ENCODE peak calls at places on chromosomes 7 and 10, in eight cellular contexts. One of them, this sample, is unnamed.

GRCh38 chr10:23702977-23703414 is 264.1 kb downstream of the OTUD1 start:
- DNase-seq in myocyte: peak; percentile 41
- DNase-seq in dorsolateral prefrontal cortex: no peak
- DNase-seq in Daoy: peak; percentile 73
- DNase-seq in caudate nucleus: peak; percentile 39
- DNase-seq in stimulated activated CD4-positive, alpha-beta T cell treated with anti-CD3 and anti-CD28 coated beads, Interleukin-4, amount 100 ng/mL, for 48 hours: peak; percentile 35
- DNase-seq in NCI-H1694 treated with DMSO at 0.1 percent for 48 hours: peak; percentile 32
- DNase-seq in C1 segment of cervical spinal cord: no peak
- DNase-seq in this sample: peak; percentile 15

GRCh38 chr10:99234739-99235468 is 748 bp downstream of the HPSE2 start:
- DNase-seq in stimulated activated CD4-positive, alpha-beta T cell treated with anti-CD3 and anti-CD28 coated beads, Interleukin-4, amount 100 ng/mL, for 48 hours: no peak
- DNase-seq in myocyte: peak; percentile 10
- DNase-seq in C1 segment of cervical spinal cord: no peak
- DNase-seq in caudate nucleus: no peak
- DNase-seq in Daoy: peak; percentile 3
- DNase-seq in NCI-H1694 treated with DMSO at 0.1 percent for 48 hours: no peak
- DNase-seq in dorsolateral prefrontal cortex: no peak
- DNase-seq in this sample: peak; percentile 7

GRCh38 chr7:5523052-5523711 is 99.5 kb upstream of the TNRC18 start:
- DNase-seq in myocyte: peak; percentile 54
- DNase-seq in stimulated activated CD4-positive, alpha-beta T cell treated with anti-CD3 and anti-CD28 coated beads, Interleukin-4, amount 100 ng/mL, for 48 hours: peak; percentile 20
- DNase-seq in Daoy: peak; percentile 86
- DNase-seq in NCI-H1694 treated with DMSO at 0.1 percent for 48 hours: no peak
- DNase-seq in C1 segment of cervical spinal cord: no peak
- DNase-seq in dorsolateral prefrontal cortex: no peak
- DNase-seq in caudate nucleus: no peak
- DNase-seq in this sample: peak; percentile 63

GRCh38 chr10:43212043-43212721 is 54.7 kb downstream of the RASGEF1A start:
- DNase-seq in caudate nucleus: no peak
- DNase-seq in stimulated activated CD4-positive, alpha-beta T cell treated with anti-CD3 and anti-CD28 coated beads, Interleukin-4, amount 100 ng/mL, for 48 hours: no peak
- DNase-seq in Daoy: no peak
- DNase-seq in C1 segment of cervical spinal cord: no peak
- DNase-seq in dorsolateral prefrontal cortex: no peak
- DNase-seq in myocyte: peak; percentile 62
- DNase-seq in NCI-H1694 treated with DMSO at 0.1 percent for 48 hours: peak; percentile 67
- DNase-seq in this sample: peak; percentile 23

GRCh38 chr10:100022403-100022802 is 12.7 kb upstream of the DNMBP start:
- DNase-seq in stimulated activated CD4-positive, alpha-beta T cell treated with anti-CD3 and anti-CD28 coated beads, Interleukin-4, amount 100 ng/mL, for 48 hours: no peak
- DNase-seq in Daoy: no peak
- DNase-seq in dorsolateral prefrontal cortex: no peak
- DNase-seq in caudate nucleus: no peak
- DNase-seq in NCI-H1694 treated with DMSO at 0.1 percent for 48 hours: no peak
- DNase-seq in myocyte: peak; percentile 53
- DNase-seq in C1 segment of cervical spinal cord: no peak
- DNase-seq in this sample: peak; percentile 48

GRCh38 chr10:99730026-99730425 is 1.9 kb downstream of the COX15 start:
- DNase-seq in dorsolateral prefrontal cortex: no peak
- DNase-seq in C1 segment of cervical spinal cord: no peak
- DNase-seq in Daoy: no peak
- DNase-seq in NCI-H1694 treated with DMSO at 0.1 percent for 48 hours: no peak
- DNase-seq in caudate nucleus: no peak
- DNase-seq in myocyte: no peak
- DNase-seq in stimulated activated CD4-positive, alpha-beta T cell treated with anti-CD3 and anti-CD28 coated beads, Interleukin-4, amount 100 ng/mL, for 48 hours: no peak
- DNase-seq in this sample: no peak

GRCh38 chr10:60170250-60170649 is 219.4 kb downstream of the ANK3 start:
- DNase-seq in C1 segment of cervical spinal cord: no peak
- DNase-seq in Daoy: no peak
- DNase-seq in NCI-H1694 treated with DMSO at 0.1 percent for 48 hours: no peak
- DNase-seq in dorsolateral prefrontal cortex: no peak
- DNase-seq in myocyte: no peak
- DNase-seq in caudate nucleus: no peak
- DNase-seq in stimulated activated CD4-positive, alpha-beta T cell treated with anti-CD3 and anti-CD28 coated beads, Interleukin-4, amount 100 ng/mL, for 48 hours: no peak
- DNase-seq in this sample: no peak

GRCh38 chr7:28748346-28748745 is 209.8 kb downstream of the TRIL start:
- DNase-seq in stimulated activated CD4-positive, alpha-beta T cell treated with anti-CD3 and anti-CD28 coated beads, Interleukin-4, amount 100 ng/mL, for 48 hours: no peak
- DNase-seq in myocyte: no peak
- DNase-seq in dorsolateral prefrontal cortex: no peak
- DNase-seq in NCI-H1694 treated with DMSO at 0.1 percent for 48 hours: no peak
- DNase-seq in caudate nucleus: no peak
- DNase-seq in Daoy: no peak
- DNase-seq in C1 segment of cervical spinal cord: no peak
- DNase-seq in this sample: no peak

GRCh38 chr10:114504769-114505579 is 100.7 kb upstream of the AFAP1L2 start:
- DNase-seq in dorsolateral prefrontal cortex: no peak
- DNase-seq in C1 segment of cervical spinal cord: no peak
- DNase-seq in caudate nucleus: no peak
- DNase-seq in stimulated activated CD4-positive, alpha-beta T cell treated with anti-CD3 and anti-CD28 coated beads, Interleukin-4, amount 100 ng/mL, for 48 hours: no peak
- DNase-seq in Daoy: no peak
- DNase-seq in NCI-H1694 treated with DMSO at 0.1 percent for 48 hours: no peak
- DNase-seq in myocyte: peak; percentile 84
- DNase-seq in this sample: peak; percentile 81

GRCh38 chr10:94307046-94307615 is 55.6 kb downstream of the NOC3L start:
- DNase-seq in dorsolateral prefrontal cortex: no peak
- DNase-seq in myocyte: no peak
- DNase-seq in Daoy: no peak
- DNase-seq in stimulated activated CD4-positive, alpha-beta T cell treated with anti-CD3 and anti-CD28 coated beads, Interleukin-4, amount 100 ng/mL, for 48 hours: no peak
- DNase-seq in NCI-H1694 treated with DMSO at 0.1 percent for 48 hours: no peak
- DNase-seq in C1 segment of cervical spinal cord: no peak
- DNase-seq in caudate nucleus: no peak
- DNase-seq in this sample: no peak

GRCh38 chr7:131745645-131746248 is 189.3 kb upstream of the PODXL start:
- DNase-seq in Daoy: peak; percentile 63
- DNase-seq in myocyte: peak; percentile 69
- DNase-seq in dorsolateral prefrontal cortex: no peak
- DNase-seq in stimulated activated CD4-positive, alpha-beta T cell treated with anti-CD3 and anti-CD28 coated beads, Interleukin-4, amount 100 ng/mL, for 48 hours: peak; percentile 9
- DNase-seq in caudate nucleus: no peak
- DNase-seq in C1 segment of cervical spinal cord: no peak
- DNase-seq in NCI-H1694 treated with DMSO at 0.1 percent for 48 hours: no peak
- DNase-seq in this sample: peak; percentile 30

GRCh38 chr7:112212516-112213036 is 6.1 kb downstream of the ZNF277 start:
- DNase-seq in caudate nucleus: no peak
- DNase-seq in stimulated activated CD4-positive, alpha-beta T cell treated with anti-CD3 and anti-CD28 coated beads, Interleukin-4, amount 100 ng/mL, for 48 hours: no peak
- DNase-seq in dorsolateral prefrontal cortex: no peak
- DNase-seq in myocyte: no peak
- DNase-seq in Daoy: no peak
- DNase-seq in NCI-H1694 treated with DMSO at 0.1 percent for 48 hours: no peak
- DNase-seq in C1 segment of cervical spinal cord: no peak
- DNase-seq in this sample: no peak

GRCh38 chr10:13673165-13673564 is 86.4 kb downstream of the PRPF18 start:
- DNase-seq in stimulated activated CD4-positive, alpha-beta T cell treated with anti-CD3 and anti-CD28 coated beads, Interleukin-4, amount 100 ng/mL, for 48 hours: no peak
- DNase-seq in NCI-H1694 treated with DMSO at 0.1 percent for 48 hours: no peak
- DNase-seq in dorsolateral prefrontal cortex: no peak
- DNase-seq in myocyte: no peak
- DNase-seq in Daoy: no peak
- DNase-seq in C1 segment of cervical spinal cord: no peak
- DNase-seq in caudate nucleus: no peak
- DNase-seq in this sample: no peak

GRCh38 chr7:123054357-123055133 is 59.0 kb upstream of the TAS2R16 start:
- DNase-seq in stimulated activated CD4-positive, alpha-beta T cell treated with anti-CD3 and anti-CD28 coated beads, Interleukin-4, amount 100 ng/mL, for 48 hours: no peak
- DNase-seq in dorsolateral prefrontal cortex: no peak
- DNase-seq in NCI-H1694 treated with DMSO at 0.1 percent for 48 hours: no peak
- DNase-seq in caudate nucleus: no peak
- DNase-seq in C1 segment of cervical spinal cord: no peak
- DNase-seq in Daoy: no peak
- DNase-seq in myocyte: peak; percentile 56
- DNase-seq in this sample: no peak

GRCh38 chr10:55091691-55092328 is 290.8 kb upstream of the PCDH15 start:
- DNase-seq in Daoy: no peak
- DNase-seq in C1 segment of cervical spinal cord: no peak
- DNase-seq in stimulated activated CD4-positive, alpha-beta T cell treated with anti-CD3 and anti-CD28 coated beads, Interleukin-4, amount 100 ng/mL, for 48 hours: no peak
- DNase-seq in dorsolateral prefrontal cortex: no peak
- DNase-seq in myocyte: no peak
- DNase-seq in caudate nucleus: no peak
- DNase-seq in NCI-H1694 treated with DMSO at 0.1 percent for 48 hours: no peak
- DNase-seq in this sample: no peak

GRCh38 chr7:98420966-98421612 is 20.2 kb upstream of the BAIAP2L1 start:
- DNase-seq in dorsolateral prefrontal cortex: peak; percentile 50
- DNase-seq in C1 segment of cervical spinal cord: no peak
- DNase-seq in NCI-H1694 treated with DMSO at 0.1 percent for 48 hours: peak; percentile 36
- DNase-seq in myocyte: peak; percentile 35
- DNase-seq in Daoy: peak; percentile 77
- DNase-seq in stimulated activated CD4-positive, alpha-beta T cell treated with anti-CD3 and anti-CD28 coated beads, Interleukin-4, amount 100 ng/mL, for 48 hours: peak; percentile 62
- DNase-seq in caudate nucleus: peak; percentile 15
- DNase-seq in this sample: peak; percentile 31

GRCh38 chr7:82624337-82624736 is 180.8 kb upstream of the CACNA2D1 start:
- DNase-seq in stimulated activated CD4-positive, alpha-beta T cell treated with anti-CD3 and anti-CD28 coated beads, Interleukin-4, amount 100 ng/mL, for 48 hours: no peak
- DNase-seq in myocyte: peak; percentile 23
- DNase-seq in NCI-H1694 treated with DMSO at 0.1 percent for 48 hours: no peak
- DNase-seq in dorsolateral prefrontal cortex: no peak
- DNase-seq in Daoy: peak; percentile 57
- DNase-seq in caudate nucleus: no peak
- DNase-seq in C1 segment of cervical spinal cord: no peak
- DNase-seq in this sample: peak; percentile 69

GRCh38 chr10:119284679-119285096 is 77.3 kb downstream of the GRK5 start:
- DNase-seq in Daoy: no peak
- DNase-seq in C1 segment of cervical spinal cord: no peak
- DNase-seq in stimulated activated CD4-positive, alpha-beta T cell treated with anti-CD3 and anti-CD28 coated beads, Interleukin-4, amount 100 ng/mL, for 48 hours: no peak
- DNase-seq in myocyte: no peak
- DNase-seq in dorsolateral prefrontal cortex: no peak
- DNase-seq in NCI-H1694 treated with DMSO at 0.1 percent for 48 hours: no peak
- DNase-seq in caudate nucleus: no peak
- DNase-seq in this sample: no peak

GRCh38 chr10:78346721-78347120 is 313.1 kb downstream of the RPS24 start:
- DNase-seq in stimulated activated CD4-positive, alpha-beta T cell treated with anti-CD3 and anti-CD28 coated beads, Interleukin-4, amount 100 ng/mL, for 48 hours: no peak
- DNase-seq in caudate nucleus: no peak
- DNase-seq in Daoy: no peak
- DNase-seq in C1 segment of cervical spinal cord: no peak
- DNase-seq in myocyte: no peak
- DNase-seq in dorsolateral prefrontal cortex: no peak
- DNase-seq in NCI-H1694 treated with DMSO at 0.1 percent for 48 hours: no peak
- DNase-seq in this sample: no peak

GRCh38 chr7:7351156-7351555 is 168.8 kb downstream of the C1GALT1 start:
- DNase-seq in caudate nucleus: no peak
- DNase-seq in myocyte: peak; percentile 74
- DNase-seq in NCI-H1694 treated with DMSO at 0.1 percent for 48 hours: no peak
- DNase-seq in stimulated activated CD4-positive, alpha-beta T cell treated with anti-CD3 and anti-CD28 coated beads, Interleukin-4, amount 100 ng/mL, for 48 hours: no peak
- DNase-seq in dorsolateral prefrontal cortex: no peak
- DNase-seq in C1 segment of cervical spinal cord: no peak
- DNase-seq in Daoy: no peak
- DNase-seq in this sample: peak; percentile 40

GRCh38 chr10:112360308-112361270 is 13.3 kb upstream of the ACSL5 start:
- DNase-seq in caudate nucleus: no peak
- DNase-seq in dorsolateral prefrontal cortex: no peak
- DNase-seq in NCI-H1694 treated with DMSO at 0.1 percent for 48 hours: no peak
- DNase-seq in C1 segment of cervical spinal cord: no peak
- DNase-seq in myocyte: peak; percentile 16
- DNase-seq in stimulated activated CD4-positive, alpha-beta T cell treated with anti-CD3 and anti-CD28 coated beads, Interleukin-4, amount 100 ng/mL, for 48 hours: no peak
- DNase-seq in Daoy: peak; percentile 36
- DNase-seq in this sample: peak; percentile 21

GRCh38 chr7:18457832-18458231 is 37.7 kb upstream of the HDAC9 start:
- DNase-seq in myocyte: peak; percentile 20
- DNase-seq in stimulated activated CD4-positive, alpha-beta T cell treated with anti-CD3 and anti-CD28 coated beads, Interleukin-4, amount 100 ng/mL, for 48 hours: no peak
- DNase-seq in dorsolateral prefrontal cortex: no peak
- DNase-seq in Daoy: no peak
- DNase-seq in NCI-H1694 treated with DMSO at 0.1 percent for 48 hours: no peak
- DNase-seq in C1 segment of cervical spinal cord: no peak
- DNase-seq in caudate nucleus: no peak
- DNase-seq in this sample: peak; percentile 46

GRCh38 chr10:33183658-33184057 is 150.8 kb downstream of the NRP1 start:
- DNase-seq in stimulated activated CD4-positive, alpha-beta T cell treated with anti-CD3 and anti-CD28 coated beads, Interleukin-4, amount 100 ng/mL, for 48 hours: no peak
- DNase-seq in myocyte: no peak
- DNase-seq in dorsolateral prefrontal cortex: no peak
- DNase-seq in NCI-H1694 treated with DMSO at 0.1 percent for 48 hours: no peak
- DNase-seq in C1 segment of cervical spinal cord: no peak
- DNase-seq in caudate nucleus: no peak
- DNase-seq in Daoy: no peak
- DNase-seq in this sample: peak; percentile 45

GRCh38 chr7:130380861-130381455 is 664 bp downstream of the CPA1 start:
- DNase-seq in stimulated activated CD4-positive, alpha-beta T cell treated with anti-CD3 and anti-CD28 coated beads, Interleukin-4, amount 100 ng/mL, for 48 hours: no peak
- DNase-seq in dorsolateral prefrontal cortex: no peak
- DNase-seq in Daoy: no peak
- DNase-seq in NCI-H1694 treated with DMSO at 0.1 percent for 48 hours: no peak
- DNase-seq in myocyte: no peak
- DNase-seq in C1 segment of cervical spinal cord: no peak
- DNase-seq in caudate nucleus: no peak
- DNase-seq in this sample: no peak

GRCh38 chr10:24992512-24993133 is 23.3 kb downstream of the ENKUR start:
- DNase-seq in C1 segment of cervical spinal cord: no peak
- DNase-seq in dorsolateral prefrontal cortex: no peak
- DNase-seq in Daoy: no peak
- DNase-seq in NCI-H1694 treated with DMSO at 0.1 percent for 48 hours: no peak
- DNase-seq in caudate nucleus: no peak
- DNase-seq in myocyte: no peak
- DNase-seq in stimulated activated CD4-positive, alpha-beta T cell treated with anti-CD3 and anti-CD28 coated beads, Interleukin-4, amount 100 ng/mL, for 48 hours: no peak
- DNase-seq in this sample: no peak

GRCh38 chr10:69863580-69863979 is 61.9 kb downstream of the COL13A1 start:
- DNase-seq in caudate nucleus: no peak
- DNase-seq in NCI-H1694 treated with DMSO at 0.1 percent for 48 hours: no peak
- DNase-seq in stimulated activated CD4-positive, alpha-beta T cell treated with anti-CD3 and anti-CD28 coated beads, Interleukin-4, amount 100 ng/mL, for 48 hours: no peak
- DNase-seq in dorsolateral prefrontal cortex: no peak
- DNase-seq in myocyte: no peak
- DNase-seq in Daoy: peak; percentile 60
- DNase-seq in C1 segment of cervical spinal cord: no peak
- DNase-seq in this sample: peak; percentile 36

GRCh38 chr10:61465216-61465496 is 12.0 kb upstream of the TMEM26 start:
- DNase-seq in myocyte: no peak
- DNase-seq in dorsolateral prefrontal cortex: no peak
- DNase-seq in Daoy: no peak
- DNase-seq in C1 segment of cervical spinal cord: no peak
- DNase-seq in NCI-H1694 treated with DMSO at 0.1 percent for 48 hours: no peak
- DNase-seq in caudate nucleus: no peak
- DNase-seq in stimulated activated CD4-positive, alpha-beta T cell treated with anti-CD3 and anti-CD28 coated beads, Interleukin-4, amount 100 ng/mL, for 48 hours: no peak
- DNase-seq in this sample: no peak

GRCh38 chr7:6179620-6180343 is 92.6 kb downstream of the CYTH3 start:
- DNase-seq in C1 segment of cervical spinal cord: no peak
- DNase-seq in myocyte: no peak
- DNase-seq in dorsolateral prefrontal cortex: no peak
- DNase-seq in Daoy: no peak
- DNase-seq in stimulated activated CD4-positive, alpha-beta T cell treated with anti-CD3 and anti-CD28 coated beads, Interleukin-4, amount 100 ng/mL, for 48 hours: no peak
- DNase-seq in caudate nucleus: no peak
- DNase-seq in NCI-H1694 treated with DMSO at 0.1 percent for 48 hours: no peak
- DNase-seq in this sample: no peak

GRCh38 chr10:58956926-58957325 is 219.5 kb upstream of the PHYHIPL start:
- DNase-seq in dorsolateral prefrontal cortex: no peak
- DNase-seq in C1 segment of cervical spinal cord: no peak
- DNase-seq in myocyte: no peak
- DNase-seq in NCI-H1694 treated with DMSO at 0.1 percent for 48 hours: no peak
- DNase-seq in Daoy: no peak
- DNase-seq in stimulated activated CD4-positive, alpha-beta T cell treated with anti-CD3 and anti-CD28 coated beads, Interleukin-4, amount 100 ng/mL, for 48 hours: no peak
- DNase-seq in caudate nucleus: no peak
- DNase-seq in this sample: peak; percentile 30

GRCh38 chr10:127013251-127013656 is 108.0 kb downstream of the DOCK1 start:
- DNase-seq in caudate nucleus: no peak
- DNase-seq in C1 segment of cervical spinal cord: no peak
- DNase-seq in stimulated activated CD4-positive, alpha-beta T cell treated with anti-CD3 and anti-CD28 coated beads, Interleukin-4, amount 100 ng/mL, for 48 hours: no peak
- DNase-seq in NCI-H1694 treated with DMSO at 0.1 percent for 48 hours: no peak
- DNase-seq in dorsolateral prefrontal cortex: no peak
- DNase-seq in Daoy: no peak
- DNase-seq in myocyte: no peak
- DNase-seq in this sample: no peak

GRCh38 chr10:71255817-71256660 is 43.7 kb downstream of the UNC5B start:
- DNase-seq in stimulated activated CD4-positive, alpha-beta T cell treated with anti-CD3 and anti-CD28 coated beads, Interleukin-4, amount 100 ng/mL, for 48 hours: no peak
- DNase-seq in Daoy: peak; percentile 74
- DNase-seq in dorsolateral prefrontal cortex: no peak
- DNase-seq in caudate nucleus: peak; percentile 28
- DNase-seq in C1 segment of cervical spinal cord: no peak
- DNase-seq in NCI-H1694 treated with DMSO at 0.1 percent for 48 hours: peak; percentile 44
- DNase-seq in myocyte: peak; percentile 95
- DNase-seq in this sample: peak; percentile 88

GRCh38 chr7:158821173-158822021 is 7.9 kb downstream of the ESYT2 start:
- DNase-seq in dorsolateral prefrontal cortex: no peak
- DNase-seq in myocyte: peak; percentile 81
- DNase-seq in NCI-H1694 treated with DMSO at 0.1 percent for 48 hours: no peak
- DNase-seq in stimulated activated CD4-positive, alpha-beta T cell treated with anti-CD3 and anti-CD28 coated beads, Interleukin-4, amount 100 ng/mL, for 48 hours: no peak
- DNase-seq in Daoy: peak; percentile 76
- DNase-seq in C1 segment of cervical spinal cord: no peak
- DNase-seq in caudate nucleus: no peak
- DNase-seq in this sample: peak; percentile 95

GRCh38 chr7:24812313-24812945 is 55.2 kb upstream of the GSDME start:
- DNase-seq in dorsolateral prefrontal cortex: no peak
- DNase-seq in caudate nucleus: no peak
- DNase-seq in NCI-H1694 treated with DMSO at 0.1 percent for 48 hours: no peak
- DNase-seq in stimulated activated CD4-positive, alpha-beta T cell treated with anti-CD3 and anti-CD28 coated beads, Interleukin-4, amount 100 ng/mL, for 48 hours: peak; percentile 26
- DNase-seq in Daoy: peak; percentile 55
- DNase-seq in myocyte: peak; percentile 79
- DNase-seq in C1 segment of cervical spinal cord: no peak
- DNase-seq in this sample: peak; percentile 58

GRCh38 chr10:24209946-24210491 is 1.1 kb downstream of the KIAA1217 start:
- DNase-seq in dorsolateral prefrontal cortex: no peak
- DNase-seq in C1 segment of cervical spinal cord: no peak
- DNase-seq in myocyte: no peak
- DNase-seq in stimulated activated CD4-positive, alpha-beta T cell treated with anti-CD3 and anti-CD28 coated beads, Interleukin-4, amount 100 ng/mL, for 48 hours: peak; percentile 34
- DNase-seq in caudate nucleus: no peak
- DNase-seq in Daoy: peak; percentile 61
- DNase-seq in NCI-H1694 treated with DMSO at 0.1 percent for 48 hours: no peak
- DNase-seq in this sample: peak; percentile 6

This sample was measured in LHCN-M2.